ENCODE peak calls at places on chromosomes 4 and X, in four cellular contexts. One of them, this sample, is unnamed.

GRCh38 chr4:11503166-11503565 is 74.5 kb upstream of the HS3ST1 start:
- DNase-seq in fibroblast of the aortic adventitia: no peak
- DNase-seq in GM10248: no peak
- DNase-seq in cardiac muscle cell: no peak
- DNase-seq in this sample: no peak

GRCh38 chr4:47109379-47109778 is 78.0 kb downstream of the GABRB1 start:
- DNase-seq in fibroblast of the aortic adventitia: no peak
- DNase-seq in GM10248: no peak
- DNase-seq in cardiac muscle cell: no peak
- DNase-seq in this sample: no peak

GRCh38 chrX:136397001-136397400 is 90.7 kb upstream of the BRS3 start:
- DNase-seq in GM10248: no peak
- DNase-seq in cardiac muscle cell: no peak
- DNase-seq in fibroblast of the aortic adventitia: no peak
- DNase-seq in this sample: no peak

GRCh38 chr4:140004580-140005314 is 149.2 kb downstream of the MAML3 start:
- DNase-seq in fibroblast of the aortic adventitia: peak
- DNase-seq in GM10248: no peak
- DNase-seq in cardiac muscle cell: peak
- DNase-seq in this sample: no peak

GRCh38 chr4:10078481-10079233 is 37.9 kb downstream of the WDR1 start:
- DNase-seq in fibroblast of the aortic adventitia: no peak
- DNase-seq in cardiac muscle cell: no peak
- DNase-seq in GM10248: peak
- DNase-seq in this sample: no peak

GRCh38 chrX:8815460-8816065 is 14.4 kb upstream of the FAM9A start:
- DNase-seq in fibroblast of the aortic adventitia: peak
- DNase-seq in cardiac muscle cell: peak
- DNase-seq in GM10248: peak
- DNase-seq in this sample: peak

GRCh38 chr4:24105183-24106039 is 215.6 kb upstream of the PPARGC1A start:
- DNase-seq in fibroblast of the aortic adventitia: peak
- DNase-seq in cardiac muscle cell: peak
- DNase-seq in GM10248: no peak
- DNase-seq in this sample: no peak

GRCh38 chrX:49316085-49316484 is 5.8 kb upstream of the GAGE12J start:
- DNase-seq in GM10248: no peak
- DNase-seq in fibroblast of the aortic adventitia: no peak
- DNase-seq in cardiac muscle cell: no peak
- DNase-seq in this sample: no peak

GRCh38 chr4:19159874-19160273 is 1091.8 kb upstream of the SLIT2 start:
- DNase-seq in fibroblast of the aortic adventitia: no peak
- DNase-seq in cardiac muscle cell: no peak
- DNase-seq in GM10248: no peak
- DNase-seq in this sample: no peak

DNA sequence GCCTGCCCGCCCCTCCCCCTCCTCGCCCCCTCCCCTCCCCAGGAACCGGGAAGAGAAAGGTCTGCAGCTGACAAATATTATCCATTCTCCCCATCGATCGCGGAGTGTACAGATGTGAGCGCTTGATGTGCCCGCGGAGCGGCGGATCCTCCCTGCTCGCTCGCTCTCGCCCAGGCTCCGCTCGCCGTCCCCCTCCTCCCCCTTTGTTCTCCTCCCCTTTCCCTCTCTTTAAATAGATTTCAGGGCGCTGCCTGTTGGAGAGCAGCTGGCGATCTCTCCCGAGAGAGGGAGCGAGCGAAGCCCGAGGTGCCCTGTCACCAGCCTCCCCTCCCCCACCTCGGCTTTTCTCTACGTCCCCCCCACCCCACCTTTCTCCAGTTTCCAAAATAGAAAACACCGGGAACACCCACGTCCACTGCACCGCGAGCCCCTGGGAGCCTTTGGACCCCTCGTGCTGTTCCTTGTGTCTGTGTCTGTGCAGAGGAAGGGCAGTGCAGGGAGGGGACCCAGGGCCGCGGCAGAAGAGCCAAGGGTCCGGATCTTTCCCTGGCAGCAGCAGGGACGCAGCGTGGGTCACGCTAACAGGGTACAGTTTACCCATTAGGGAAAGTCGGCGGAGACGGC is 56.6 kb upstream of the BCOR start:
- DNase-seq in cardiac muscle cell: peak
- DNase-seq in GM10248: peak
- DNase-seq in fibroblast of the aortic adventitia: no peak
- DNase-seq in this sample: peak
- TF ChIP-seq CTCF in cardiac muscle cell: no peak
- TF ChIP-seq CTCF in GM10248: no peak
- TF ChIP-seq CTCF in fibroblast of the aortic adventitia: no peak
- TF ChIP-seq CTCF in this sample: no peak

GRCh38 chr4:26729027-26729426 is 131.6 kb upstream of the STIM2 start:
- DNase-seq in cardiac muscle cell: no peak
- DNase-seq in GM10248: no peak
- DNase-seq in fibroblast of the aortic adventitia: no peak
- DNase-seq in this sample: no peak

GRCh38 chr4:26724522-26724921 is 136.1 kb upstream of the STIM2 start:
- DNase-seq in GM10248: no peak
- DNase-seq in fibroblast of the aortic adventitia: no peak
- DNase-seq in cardiac muscle cell: no peak
- DNase-seq in this sample: no peak

GRCh38 chr4:26727849-26728248 is 132.8 kb upstream of the STIM2 start:
- DNase-seq in fibroblast of the aortic adventitia: no peak
- DNase-seq in cardiac muscle cell: no peak
- DNase-seq in GM10248: no peak
- DNase-seq in this sample: no peak

GRCh38 chr4:26729547-26729946 is 131.1 kb upstream of the STIM2 start:
- DNase-seq in GM10248: no peak
- DNase-seq in cardiac muscle cell: no peak
- DNase-seq in fibroblast of the aortic adventitia: no peak
- DNase-seq in this sample: no peak

GRCh38 chr4:26726655-26727387 is 133.8 kb upstream of the STIM2 start:
- DNase-seq in fibroblast of the aortic adventitia: no peak
- DNase-seq in GM10248: no peak
- DNase-seq in cardiac muscle cell: no peak
- DNase-seq in this sample: no peak
- TF ChIP-seq CTCF in fibroblast of the aortic adventitia: no peak
- TF ChIP-seq CTCF in GM10248: no peak
- TF ChIP-seq CTCF in cardiac muscle cell: no peak
- TF ChIP-seq CTCF in this sample: no peak

DNA sequence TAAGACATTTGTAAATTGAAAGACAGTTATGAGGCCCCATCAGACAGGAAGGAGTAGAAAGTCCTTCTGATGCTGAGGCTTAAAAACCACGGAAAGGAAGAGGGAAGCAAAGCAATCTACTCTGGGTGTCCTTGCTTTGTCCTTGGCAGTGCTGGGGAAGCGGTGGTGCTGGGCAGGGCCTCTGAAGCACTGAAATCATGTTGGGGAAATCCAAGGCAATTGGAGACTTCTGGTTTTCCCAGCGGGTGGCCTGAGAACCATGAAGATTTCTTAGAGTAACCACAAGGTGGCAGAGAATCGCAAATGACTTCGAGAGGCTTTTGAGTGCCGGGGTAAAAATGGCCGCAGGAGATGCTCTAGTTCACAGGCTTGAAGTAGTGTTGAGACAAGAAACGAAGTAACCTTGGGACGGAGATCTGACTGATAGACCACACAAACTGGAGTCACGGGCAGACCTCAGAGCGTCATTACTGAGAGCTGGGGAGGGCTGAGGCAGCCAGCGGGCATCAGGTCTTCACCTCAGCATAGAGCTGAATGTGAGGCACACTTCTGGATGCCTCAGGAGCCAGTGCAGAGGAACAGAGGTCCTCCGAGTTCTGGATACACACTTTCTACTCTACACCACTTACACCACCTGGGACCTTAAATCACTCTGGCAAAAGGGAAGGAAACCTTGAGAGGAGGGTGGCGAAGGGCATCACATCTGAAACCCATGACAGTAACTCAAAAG is 130.7 kb upstream of the GPRIN3 start:
- DNase-seq in cardiac muscle cell: peak
- DNase-seq in GM10248: peak
- DNase-seq in fibroblast of the aortic adventitia: peak
- DNase-seq in this sample: peak
- TF ChIP-seq CTCF in cardiac muscle cell: peak
- TF ChIP-seq CTCF in GM10248: no peak
- TF ChIP-seq CTCF in fibroblast of the aortic adventitia: peak
- TF ChIP-seq CTCF in this sample: peak

GRCh38 chrX:150405576-150405975 is 42.5 kb downstream of the MAMLD1 start:
- DNase-seq in cardiac muscle cell: no peak
- DNase-seq in GM10248: no peak
- DNase-seq in fibroblast of the aortic adventitia: no peak
- DNase-seq in this sample: no peak
- TF ChIP-seq CTCF in cardiac muscle cell: peak
- TF ChIP-seq CTCF in GM10248: no peak
- TF ChIP-seq CTCF in fibroblast of the aortic adventitia: no peak
- TF ChIP-seq CTCF in this sample: no peak

GRCh38 chr4:53709693-53710092 is 118.4 kb upstream of the LNX1 start:
- DNase-seq in fibroblast of the aortic adventitia: no peak
- DNase-seq in cardiac muscle cell: no peak
- DNase-seq in GM10248: no peak
- DNase-seq in this sample: no peak
- TF ChIP-seq CTCF in fibroblast of the aortic adventitia: peak
- TF ChIP-seq CTCF in cardiac muscle cell: peak
- TF ChIP-seq CTCF in GM10248: no peak
- TF ChIP-seq CTCF in this sample: no peak

GRCh38 chr4:186710521-186711119 is 13.0 kb downstream of the FAT1 start:
- DNase-seq in fibroblast of the aortic adventitia: no peak
- DNase-seq in GM10248: no peak
- DNase-seq in cardiac muscle cell: no peak
- DNase-seq in this sample: no peak
- TF ChIP-seq CTCF in fibroblast of the aortic adventitia: no peak
- TF ChIP-seq CTCF in GM10248: no peak
- TF ChIP-seq CTCF in cardiac muscle cell: no peak
- TF ChIP-seq CTCF in this sample: no peak

This sample was measured in GM20000.